ENCODE peak calls at places on chromosomes 4 and X, in seven cellular contexts. C, F, Y, L, G, U and O are unnamed samples.

GRCh38 chr4:76498550-76498949 is 63.5 kb downstream of the SHROOM3 start:
- DNase-seq in C (no peak), F (no peak), Y (peak; percentile 40), L (no peak), G (no peak), U (no peak), O (no peak)

GRCh38 chr4:139144161-139144859 is 32.7 kb downstream of the ELF2 start:
- DNase-seq in C (no peak), F (peak; percentile 30), Y (peak; percentile 73), L (no peak), G (peak; percentile 13), U (no peak), O (no peak)

GRCh38 chrX:115284877-115285276 is 4.6 kb upstream of the LUZP4 start:
- DNase-seq in C (no peak), F (no peak), Y (no peak), L (no peak), G (no peak), U (no peak), O (no peak)

GRCh38 chr4:156961241-156962068 is 10.1 kb downstream of the PDGFC start:
- DNase-seq in C (no peak), F (no peak), Y (peak; percentile 78), L (no peak), G (no peak), U (no peak), O (no peak)

GRCh38 chrX:101904996-101905395 is 26.8 kb downstream of the ZMAT1 start:
- DNase-seq in C (no peak), F (no peak), Y (no peak), L (no peak), G (no peak), U (no peak), O (no peak)

GRCh38 chrX:18833071-18833731 is 125.8 kb downstream of the PPEF1 start:
- DNase-seq in C (no peak), F (no peak), Y (peak; percentile 45), L (no peak), G (no peak), U (no peak), O (no peak)

GRCh38 chr4:9703391-9703790 is 78.0 kb upstream of the DRD5 start:
- DNase-seq in C (peak; percentile 45), F (peak; percentile 74), Y (no peak), L (no peak), G (peak; percentile 65), U (peak; percentile 52), O (peak; percentile 86)

GRCh38 chr4:21879187-21879586 is 69.4 kb downstream of the KCNIP4 start:
- DNase-seq in C (no peak), F (no peak), Y (peak; percentile 55), L (no peak), G (peak; percentile 7), U (no peak), O (no peak)

GRCh38 chr4:7306566-7306965 is 114.2 kb downstream of the SORCS2 start:
- DNase-seq in C (no peak), F (no peak), Y (no peak), L (no peak), G (no peak), U (no peak), O (no peak)

GRCh38 chrX:107669276-107669675 is 41.0 kb downstream of the PRPS1 start:
- DNase-seq in C (no peak), F (no peak), Y (no peak), L (no peak), G (no peak), U (no peak), O (no peak)

GRCh38 chrX:119190736-119191282 is 45.3 kb upstream of the PGRMC1 start:
- DNase-seq in C (no peak), F (no peak), Y (no peak), L (no peak), G (no peak), U (no peak), O (no peak)

GRCh38 chrX:2500091-2500680 is 590 bp downstream of the DHRSX start:
- DNase-seq in C (no peak), F (peak; percentile 49), Y (peak; percentile 66), L (no peak), G (peak; percentile 29), U (no peak), O (peak; percentile 34)

GRCh38 chr4:161931089-161931488 is 232.7 kb downstream of the FSTL5 start:
- DNase-seq in C (no peak), F (no peak), Y (no peak), L (no peak), G (no peak), U (no peak), O (no peak)

GRCh38 chrX:43679778-43680177 is 23.7 kb downstream of the MAOA start:
- DNase-seq in C (no peak), F (no peak), Y (no peak), L (no peak), G (no peak), U (no peak), O (no peak)

GRCh38 chrX:38166478-38167083 is 54.1 kb downstream of the SRPX start:
- DNase-seq in C (no peak), F (peak; percentile 47), Y (no peak), L (no peak), G (peak; percentile 35), U (peak; percentile 3), O (peak; percentile 23)
- TF ChIP-seq CTCF in C (peak; percentile 65), F (peak; percentile 37), Y (no peak), L (peak; percentile 90), G (peak; percentile 33), U (peak; percentile 63), O (peak; percentile 35)

GRCh38 chr4:108749119-108749518 is 13.7 kb downstream of the ETNPPL start:
- DNase-seq in C (no peak), F (no peak), Y (no peak), L (no peak), G (peak; percentile 4), U (no peak), O (no peak)
- TF ChIP-seq CTCF in C (no peak), F (no peak), Y (no peak), L (no peak), G (no peak), U (peak; percentile 44), O (peak; percentile 8)

DNA sequence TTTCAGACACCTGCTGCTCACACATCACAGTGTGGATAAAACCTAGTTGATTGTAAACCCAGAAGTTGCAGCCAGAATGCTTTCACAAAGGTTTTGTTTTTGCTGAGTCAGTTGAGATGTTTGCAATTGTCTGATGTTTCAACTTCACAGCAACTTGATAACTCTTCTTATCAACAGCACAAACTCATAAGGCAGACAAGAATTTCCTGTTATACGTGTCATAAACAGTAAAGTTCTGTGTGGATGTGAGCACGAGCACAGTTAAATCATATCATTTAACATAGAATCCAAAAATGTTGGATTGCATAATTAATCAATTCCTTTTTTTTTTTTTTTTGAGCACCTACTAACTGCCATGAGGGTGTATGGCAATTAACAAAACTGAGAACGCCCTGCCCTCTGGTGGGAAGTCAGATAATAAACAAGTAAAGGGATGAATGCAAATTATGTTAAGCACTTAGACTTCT is 512.2 kb downstream of the PDHA2 start:
- DNase-seq in C (no peak), F (peak; percentile 36), Y (peak; percentile 25), L (no peak), G (peak; percentile 36), U (peak; percentile 34), O (peak; percentile 8)
- TF ChIP-seq CTCF in C (no peak), F (peak; percentile 48), Y (no peak), L (peak; percentile 30), G (no peak), U (peak; percentile 67), O (no peak)

DNA sequence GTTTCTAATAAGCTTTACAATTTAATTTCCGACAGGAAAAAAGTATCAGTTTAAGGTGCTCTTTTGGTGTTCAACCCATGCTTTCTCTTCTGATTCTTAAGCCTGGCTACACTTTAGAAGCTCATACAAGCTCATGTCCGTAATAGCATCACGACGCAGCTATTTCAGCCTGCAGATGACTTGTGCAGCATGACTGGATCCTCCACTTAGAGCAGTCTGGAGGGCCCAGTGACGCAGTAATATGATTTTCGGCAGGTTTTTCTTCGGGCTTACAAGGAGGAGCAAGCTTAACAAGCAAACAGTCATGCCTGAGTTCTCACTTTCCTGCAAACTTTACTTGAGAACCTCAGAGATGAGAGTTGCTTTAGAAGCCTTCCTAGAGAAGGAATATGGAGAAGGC is 85.3 kb upstream of the MAML3 start:
- DNase-seq in C (no peak), F (no peak), Y (no peak), L (no peak), G (no peak), U (no peak), O (no peak)
- TF ChIP-seq CTCF in C (no peak), F (no peak), Y (no peak), L (no peak), G (no peak), U (no peak), O (no peak)